ENCODE peak calls at places on chromosomes 7 and 10, in nine cellular contexts. O, Z, R, Y, J, V, C, U and Q are unnamed samples.

GRCh38 chr7:142954680-142955268 is 7.4 kb downstream of the KEL start:
- DNase-seq in C (no peak), O (no peak), J (no peak), Z (no peak), Y (no peak), U (no peak), R (no peak), V (no peak), Q (no peak)

GRCh38 chr10:51522858-51523257 is 176.5 kb downstream of the CSTF2T start:
- DNase-seq in Y (no peak), V (no peak), Z (no peak), J (no peak), R (no peak), O (no peak), C (no peak), U (no peak), Q (no peak)

GRCh38 chr10:110918633-110919348 is at the start of gene BBIP1:
- DNase-seq in Z (peak), Y (no peak), V (peak), O (no peak), R (peak), C (no peak), J (no peak), U (peak), Q (peak)

GRCh38 chr10:75922435-75922834 is 491.0 kb downstream of the LRMDA start:
- DNase-seq in U (no peak), V (no peak), C (no peak), Z (no peak), J (no peak), O (no peak), Y (no peak), R (no peak), Q (peak)

GRCh38 chr10:86611386-86611785 is 43.0 kb upstream of the OPN4 start:
- DNase-seq in J (no peak), O (no peak), U (no peak), C (no peak), R (no peak), V (no peak), Y (no peak), Z (no peak), Q (no peak)

GRCh38 chr7:138006106-138006505 is 4.2 kb upstream of the CREB3L2 start:
- DNase-seq in Y (no peak), V (no peak), O (no peak), U (no peak), Z (no peak), C (no peak), R (no peak), J (peak), Q (peak)

GRCh38 chr10:103192089-103192450 is 1.0 kb downstream of the NT5C2 start:
- DNase-seq in V (peak), O (no peak), C (peak), Y (no peak), J (no peak), R (no peak), Z (no peak), U (no peak), Q (peak)

GRCh38 chr7:102813256-102814024 is 64.6 kb downstream of the FAM185A start:
- DNase-seq in O (no peak), V (no peak), R (no peak), J (no peak), C (no peak), Y (no peak), Z (no peak), U (no peak), Q (no peak)

GRCh38 chr7:94338921-94339371 is 55.7 kb upstream of the COL1A2 start:
- DNase-seq in C (no peak), R (no peak), Y (no peak), J (no peak), U (no peak), Z (no peak), O (no peak), V (no peak), Q (peak)

GRCh38 chr10:119541459-119542356 is 811 bp downstream of the RGS10 start:
- DNase-seq in O (no peak), V (no peak), Z (no peak), U (peak), Y (peak), R (peak), C (no peak), J (no peak), Q (no peak)

GRCh38 chr10:67969875-67970274 is 85.4 kb downstream of the SIRT1 start:
- DNase-seq in C (no peak), Y (no peak), U (no peak), Z (no peak), R (no peak), V (no peak), J (no peak), O (no peak), Q (no peak)
- H3K4me3 ChIP-seq in C (no peak), Y (no peak), U (no peak), Z (no peak), R (no peak), V (no peak), J (no peak), O (no peak), Q (no peak)

GRCh38 chr10:32985341-32985764 is 27.3 kb upstream of the ITGB1 start:
- DNase-seq in C (no peak), J (no peak), U (no peak), R (no peak), O (no peak), Z (no peak), Y (no peak), V (no peak), Q (no peak)

GRCh38 chr10:32990811-32991210 is 32.8 kb upstream of the ITGB1 start:
- DNase-seq in U (no peak), O (no peak), V (no peak), Z (no peak), Y (no peak), J (no peak), C (no peak), R (no peak), Q (no peak)

GRCh38 chr10:32985781-32986350 is 27.8 kb upstream of the ITGB1 start:
- DNase-seq in Z (no peak), J (no peak), V (no peak), C (no peak), R (no peak), Y (no peak), O (no peak), U (no peak), Q (peak)

GRCh38 chr10:32987172-32987571 is 29.1 kb upstream of the ITGB1 start:
- DNase-seq in J (no peak), V (no peak), R (no peak), Z (no peak), C (no peak), U (no peak), O (no peak), Y (no peak), Q (no peak)

GRCh38 chr10:32988604-32989003 is 30.6 kb upstream of the ITGB1 start:
- DNase-seq in J (no peak), V (no peak), Y (no peak), O (no peak), U (no peak), R (no peak), C (no peak), Z (no peak), Q (no peak)
- H3K4me3 ChIP-seq in J (no peak), V (no peak), Y (no peak), O (no peak), U (no peak), R (no peak), C (no peak), Z (no peak), Q (no peak)

GRCh38 chr7:139733751-139734150 is 44.0 kb downstream of the HIPK2 start:
- DNase-seq in C (no peak), Z (no peak), Y (no peak), V (no peak), U (peak), O (no peak), R (no peak), J (peak), Q (no peak)

GRCh38 chr7:139732471-139733167 is 45.2 kb downstream of the HIPK2 start:
- DNase-seq in Z (no peak), J (peak), O (no peak), R (no peak), C (no peak), V (no peak), Y (no peak), U (no peak), Q (no peak)

GRCh38 chr7:139731802-139732470 is 45.9 kb downstream of the HIPK2 start:
- DNase-seq in R (peak), U (no peak), O (peak), J (peak), C (peak), Z (peak), Y (peak), V (peak), Q (peak)

GRCh38 chr7:139728203-139728602 is 49.6 kb downstream of the HIPK2 start:
- DNase-seq in Y (no peak), U (no peak), V (no peak), Z (no peak), R (no peak), O (peak), J (no peak), C (peak), Q (no peak)

GRCh38 chr7:139730746-139731612 is 46.8 kb downstream of the HIPK2 start:
- DNase-seq in V (no peak), Y (peak), J (peak), O (peak), C (peak), R (no peak), U (no peak), Z (no peak), Q (peak)
- H3K4me3 ChIP-seq in V (no peak), Y (no peak), J (no peak), O (no peak), C (no peak), R (peak), U (no peak), Z (peak), Q (no peak)

DNA sequence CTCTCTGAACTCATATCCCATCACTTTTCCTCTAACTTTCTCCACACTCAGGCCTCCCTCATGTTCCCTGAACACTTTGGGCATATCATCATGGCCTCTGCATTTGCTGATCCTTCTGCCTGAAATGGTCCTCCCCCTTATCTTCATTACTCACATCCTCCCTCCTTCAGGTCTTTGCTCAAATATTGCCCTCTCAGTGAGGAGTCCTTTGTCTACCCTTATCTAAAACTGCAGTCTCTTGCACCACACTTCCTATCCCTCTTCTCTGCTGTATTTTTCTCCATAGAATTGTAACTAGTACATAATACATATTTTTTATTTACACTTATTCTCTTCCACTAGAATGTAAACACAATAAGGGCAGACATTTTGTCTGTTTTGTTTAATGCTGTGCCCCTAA is 41.7 kb downstream of the DNAJC1 start:
- DNase-seq in J (no peak), R (no peak), V (no peak), U (no peak), C (no peak), Z (no peak), O (no peak), Y (no peak), Q (peak)
- H3K4me3 ChIP-seq in J (no peak), R (no peak), V (no peak), U (no peak), C (no peak), Z (no peak), O (no peak), Y (no peak), Q (no peak)